ENCODE peak calls at places on chromosomes 6 and 20, in nine cellular contexts. N, O, V, P, L, E, T, Q and K are unnamed samples.

GRCh38 chr20:58580493-58580835 is 65.3 kb upstream of the APCDD1L start:
- DNase-seq in N (no peak), O (no peak), V (no peak), P (no peak), L (no peak), E (no peak), T (no peak), Q (no peak), K (no peak)

GRCh38 chr6:65638047-65638831 is 68.8 kb downstream of the EYS start:
- DNase-seq in N (no peak), O (no peak), V (peak; percentile 45), P (no peak), L (no peak), E (no peak), T (no peak), Q (no peak), K (no peak)

GRCh38 chr20:62922451-62922921 is 3.8 kb downstream of the DIDO1 start:
- DNase-seq in N (no peak), O (no peak), V (no peak), P (no peak), L (peak; percentile 14), E (no peak), T (no peak), Q (no peak), K (no peak)

GRCh38 chr20:48541581-48542071 is 286.2 kb downstream of the PREX1 start:
- DNase-seq in N (no peak), O (no peak), V (no peak), P (no peak), L (no peak), E (peak; percentile 71), T (no peak), Q (no peak), K (no peak)

GRCh38 chr20:9978395-9979004 is 56.3 kb upstream of the ANKEF1 start:
- DNase-seq in N (peak; percentile 61), O (peak; percentile 68), V (peak; percentile 38), P (peak; percentile 76), L (peak; percentile 65), E (peak; percentile 58), T (peak; percentile 92), Q (peak; percentile 93), K (peak; percentile 33)

GRCh38 chr6:3500262-3501001 is 43.6 kb upstream of the SLC22A23 start:
- DNase-seq in N (no peak), O (no peak), V (no peak), P (peak; percentile 29), L (no peak), E (no peak), T (no peak), Q (no peak), K (no peak)

GRCh38 chr20:41135187-41135887 is 2.0 kb upstream of the PLCG1 start:
- DNase-seq in N (no peak), O (peak; percentile 20), V (peak; percentile 64), P (no peak), L (peak; percentile 69), E (peak; percentile 67), T (peak; percentile 89), Q (peak; percentile 46), K (no peak)

GRCh38 chr6:39296745-39297640 is 17.2 kb downstream of the KCNK17 start:
- DNase-seq in N (no peak), O (no peak), V (no peak), P (no peak), L (no peak), E (no peak), T (no peak), Q (peak; percentile 9), K (no peak)

GRCh38 chr6:23828861-23829260 is 297.2 kb upstream of the NRSN1 start:
- DNase-seq in N (no peak), O (no peak), V (no peak), P (no peak), L (no peak), E (no peak), T (no peak), Q (no peak), K (no peak)

GRCh38 chr6:137487181-137487910 is 6.8 kb downstream of the OLIG3 start:
- DNase-seq in N (no peak), O (no peak), V (no peak), P (no peak), L (peak; percentile 24), E (no peak), T (no peak), Q (no peak), K (no peak)

GRCh38 chr6:110681543-110682459 is 133.5 kb downstream of the CDK19 start:
- DNase-seq in N (no peak), O (no peak), V (no peak), P (no peak), L (no peak), E (no peak), T (no peak), Q (no peak), K (no peak)

GRCh38 chr6:34056301-34056700 is 89.6 kb downstream of the GRM4 start:
- DNase-seq in N (peak; percentile 67), O (no peak), V (no peak), P (no peak), L (no peak), E (peak; percentile 63), T (peak; percentile 76), Q (peak; percentile 59), K (peak; percentile 63)

GRCh38 chr6:100116409-100117194 is 122.6 kb upstream of the MCHR2 start:
- DNase-seq in N (peak; percentile 46), O (peak; percentile 44), V (peak; percentile 55), P (no peak), L (no peak), E (peak; percentile 32), T (peak; percentile 82), Q (peak; percentile 84), K (peak; percentile 26)

GRCh38 chr6:63764318-63764916 is 128.8 kb downstream of the PHF3 start:
- DNase-seq in N (peak; percentile 7), O (peak; percentile 36), V (no peak), P (no peak), L (peak; percentile 53), E (no peak), T (peak; percentile 80), Q (peak; percentile 73), K (no peak)

GRCh38 chr20:37543828-37544227 is 16.2 kb upstream of the BLCAP start:
- DNase-seq in N (no peak), O (no peak), V (no peak), P (no peak), L (no peak), E (no peak), T (peak; percentile 66), Q (peak; percentile 65), K (no peak)